ENCODE peak calls at places on chromosomes 4 and X, in nine cellular contexts. N is stimulated activated CD4-positive, alpha-beta T cell treated with anti-CD3 and anti-CD28 coated beads, Interleukin-4, amount 100 ng/mL, for 48 hours; R is anterior cingulate cortex; K is A549; L is SJSA1; T is endothelial cell of umbilical vein; S is activated CD8-positive, alpha-beta memory T cell treated with anti-CD3 and anti-CD28 coated beads, Interleukin-2, amount 50 U/mL, for 48 hours; X is HEK293T; U is neural crest cell. C is an unnamed sample.

GRCh38 chr4:138494931-138495330 is 252.8 kb upstream of the SLC7A11 start:
- DNase-seq in K (peak), L (peak), R (no peak), N (no peak), X (peak), S (no peak), T (peak), U (no peak), C (no peak)

GRCh38 chrX:123859409-123859827 is 435 bp upstream of the XIAP start:
- DNase-seq in K (no peak), X (no peak), T (no peak), S (no peak), L (no peak), U (no peak), R (peak), N (peak), C (no peak)

GRCh38 chr4:67751260-67751659 is 2.9 kb downstream of the GNRHR start:
- DNase-seq in U (no peak), K (no peak), S (no peak), X (no peak), N (no peak), R (no peak), T (peak), L (no peak), C (no peak)

GRCh38 chr4:3607690-3608514 is 75.7 kb upstream of the LRPAP1 start:
- DNase-seq in K (no peak), R (no peak), S (no peak), L (no peak), N (no peak), T (no peak), U (no peak), X (no peak), C (no peak)

GRCh38 chrX:151722241-151722846 is 6.5 kb downstream of the FATE1 start:
- DNase-seq in X (peak), K (peak), T (no peak), S (no peak), U (peak), L (no peak), N (no peak), R (no peak), C (no peak)

GRCh38 chr4:155762351-155762750 is 3.5 kb downstream of the GUCY1B1 start:
- DNase-seq in N (no peak), R (no peak), T (no peak), S (no peak), K (no peak), X (no peak), L (no peak), U (no peak), C (no peak)

GRCh38 chrX:121052122-121052521 is 4.7 kb downstream of the GLUD2 start:
- DNase-seq in S (no peak), T (no peak), K (peak), X (no peak), L (no peak), N (no peak), U (no peak), R (no peak), C (no peak)

GRCh38 chr4:122912810-122913575 is 9.4 kb downstream of the NUDT6 start:
- DNase-seq in N (no peak), R (no peak), X (no peak), K (no peak), L (no peak), U (no peak), T (peak), S (no peak), C (no peak)

GRCh38 chrX:21843179-21843578 is 3.8 kb downstream of the MBTPS2 start:
- DNase-seq in U (no peak), K (peak), X (no peak), R (no peak), S (no peak), N (no peak), T (no peak), L (no peak), C (no peak)

GRCh38 chrX:1453951-1454785 is 1.5 kb upstream of the ASMTL start:
- DNase-seq in T (peak), L (peak), U (peak), K (peak), N (peak), X (peak), S (peak), R (no peak), C (no peak)

GRCh38 chr4:184815046-184815877 is 10.5 kb downstream of the ACSL1 start:
- DNase-seq in N (no peak), L (peak), S (no peak), R (peak), U (no peak), X (peak), K (no peak), T (peak), C (no peak)

GRCh38 chrX:51484616-51485015 is 11.8 kb downstream of the NUDT11 start:
- DNase-seq in R (no peak), T (no peak), K (no peak), X (no peak), S (no peak), U (no peak), N (no peak), L (no peak), C (no peak)

GRCh38 chrX:41391606-41392005 is 55.5 kb upstream of the NYX start:
- DNase-seq in N (no peak), K (no peak), L (no peak), T (no peak), S (no peak), U (no peak), R (no peak), X (no peak), C (no peak)

C was measured in T1000.